ENCODE peak calls at places on chromosomes 4 and X, in six cellular contexts. Q is lower lobe of right lung, H is IMR-90, M is suprapubic skin, J is upper lobe of right lung, D is fibroblast of lung. V is an unnamed sample. For H3K36me3 and H3K27me3, the result is how much of the 10 kb centered on the place peaks cover.

GRCh38 chrX:53356186-53356585 is 66.3 kb downstream of the SMC1A start:
- DNase-seq in H (no peak), D (no peak), J (no peak), Q (no peak), M (no peak), V (no peak)

GRCh38 chr4:112183252-112183651 is 38.0 kb downstream of the FAM241A start:
- DNase-seq in D (peak), H (peak), M (no peak), Q (no peak), J (no peak), V (no peak)

GRCh38 chr4:163558539-163559044 is 64.1 kb downstream of the TMA16 start:
- DNase-seq in J (peak), Q (peak), H (no peak), D (no peak), M (peak), V (no peak)

GRCh38 chrX:119272882-119273806 is 37.1 kb downstream of the PGRMC1 start:
- DNase-seq in H (peak), M (no peak), J (peak), D (peak), Q (peak), V (peak)

GRCh38 chr4:126957555-126958440 is 675.0 kb upstream of the INTU start:
- DNase-seq in Q (no peak), M (no peak), D (peak), J (no peak), H (peak), V (no peak)

GRCh38 chr4:81746071-81746470 is 274.4 kb upstream of the RASGEF1B start:
- DNase-seq in Q (no peak), M (no peak), H (no peak), J (no peak), D (no peak), V (no peak)

GRCh38 chr4:163544407-163545038 is 50.0 kb downstream of the TMA16 start:
- DNase-seq in D (peak), H (peak), J (peak), M (peak), Q (peak), V (no peak)

GRCh38 chrX:65677954-65678469 is 10.6 kb downstream of the MSN start:
- DNase-seq in M (no peak), Q (no peak), J (no peak), D (peak), H (peak), V (no peak)

GRCh38 chrX:10649286-10649685 is 28.9 kb upstream of the MID1 start:
- DNase-seq in D (no peak), H (peak), M (no peak), J (no peak), Q (no peak), V (no peak)

GRCh38 chrX:123860983-123861382 is 1.1 kb downstream of the XIAP start:
- DNase-seq in J (no peak), H (peak), M (no peak), D (no peak), Q (no peak), V (no peak)

GRCh38 chr4:146310319-146311021 is 96.1 kb downstream of the REELD1 start:
- DNase-seq in H (no peak), J (no peak), M (no peak), Q (no peak), D (peak), V (no peak)

GRCh38 chr4:4323705-4324534 is 33.9 kb downstream of the ZBTB49 start:
- DNase-seq in H (peak), M (no peak), D (peak), J (peak), Q (no peak), V (peak)

GRCh38 chrX:1316527-1316926 is 20.1 kb upstream of the IL3RA start:
- DNase-seq in H (no peak), Q (peak), M (peak), D (no peak), J (peak), V (no peak)

GRCh38 chrX:17632942-17633341 is 104.4 kb upstream of the SCML1 start:
- DNase-seq in D (no peak), H (peak), J (no peak), M (no peak), Q (no peak), V (no peak)

GRCh38 chr4:78081541-78081940 is 24.4 kb downstream of the FRAS1 start:
- DNase-seq in J (no peak), Q (no peak), M (no peak), H (no peak), D (no peak), V (no peak)

GRCh38 chrX:149161438-149162088 is 343.5 kb downstream of the IDS start:
- DNase-seq in M (no peak), J (no peak), H (no peak), Q (no peak), D (no peak), V (no peak)

GRCh38 chrX:20531667-20532066 is 265.0 kb upstream of the RPS6KA3 start:
- DNase-seq in H (peak), J (no peak), D (no peak), M (no peak), Q (no peak), V (no peak)

GRCh38 chrX:105323951-105324350 is 103.5 kb upstream of the TEX13A start:
- DNase-seq in M (no peak), H (peak), D (peak), Q (no peak), J (no peak), V (peak)

GRCh38 chr4:139749313-139749712 is 83.7 kb downstream of the MGST2 start:
- DNase-seq in Q (no peak), D (peak), H (no peak), J (no peak), M (no peak), V (no peak)

GRCh38 chrX:150155396-150156048 is 207.6 kb upstream of the MAMLD1 start:
- DNase-seq in Q (no peak), H (peak), D (peak), J (no peak), M (no peak), V (peak)

GRCh38 chr4:80094191-80094590 is 21.2 kb upstream of the ANTXR2 start:
- DNase-seq in Q (no peak), H (peak), D (no peak), M (no peak), J (no peak), V (no peak)

GRCh38 chrX:78029663-78030062 is 60.2 kb upstream of the PGAM4 start:
- DNase-seq in Q (no peak), H (peak), J (no peak), M (no peak), D (peak), V (no peak)

GRCh38 chr4:134174271-134174670 is 27.3 kb downstream of the PABPC4L start:
- DNase-seq in D (no peak), J (no peak), M (no peak), H (no peak), Q (no peak), V (no peak)

GRCh38 chr4:95640337-95640736 is 91.6 kb upstream of the UNC5C start:
- DNase-seq in J (no peak), D (no peak), Q (no peak), H (no peak), M (no peak), V (no peak)

GRCh38 chr4:188841523-188841922 is 702.3 kb downstream of the TRIML1 start:
- DNase-seq in J (no peak), H (no peak), Q (no peak), M (no peak), D (no peak), V (no peak)

GRCh38 chr4:122711893-122712292 is 20.6 kb upstream of the BBS12 start:
- DNase-seq in D (no peak), H (no peak), M (no peak), Q (no peak), J (no peak), V (no peak)

GRCh38 chr4:48342559-48342878 is 1.2 kb downstream of the SLAIN2 start:
- DNase-seq in J (no peak), D (no peak), H (no peak), M (no peak), Q (no peak), V (no peak)

GRCh38 chrX:56232221-56233082 is at the start of gene KLF8:
- DNase-seq in D (no peak), Q (peak), M (peak), J (peak), H (no peak), V (no peak)

GRCh38 chr4:73911746-73912145 is 42.6 kb downstream of the CXCL1 start:
- DNase-seq in D (no peak), M (no peak), J (no peak), Q (no peak), H (no peak), V (no peak)

GRCh38 chrX:10597871-10598270 is 22.5 kb downstream of the MID1 start:
- DNase-seq in D (no peak), J (no peak), Q (no peak), M (no peak), H (peak), V (no peak)

GRCh38 chr4:93828830-93829530 is 427 bp downstream of the ATOH1 start:
- DNase-seq in Q (peak), M (no peak), J (no peak), H (no peak), D (peak), V (peak)

GRCh38 chr4:8088966-8089491 is 69.6 kb downstream of the ABLIM2 start:
- DNase-seq in M (no peak), D (peak), Q (no peak), J (no peak), H (no peak), V (no peak)

GRCh38 chrX:24646745-24647182 is 383 bp downstream of the PCYT1B start:
- DNase-seq in D (peak), M (no peak), H (no peak), J (no peak), Q (no peak), V (no peak)

GRCh38 chrX:153878969-153879653 is 6.9 kb downstream of the L1CAM start:
- DNase-seq in Q (no peak), M (no peak), J (no peak), H (no peak), D (no peak), V (peak)

GRCh38 chr4:55442541-55442940 is 46.8 kb downstream of the TMEM165 start:
- DNase-seq in H (no peak), J (no peak), M (no peak), D (peak), Q (no peak), V (no peak)

GRCh38 chr4:177413656-177414055 is 28.6 kb downstream of the AGA start:
- DNase-seq in H (no peak), Q (no peak), D (no peak), M (no peak), J (no peak), V (no peak)

GRCh38 chr4:23476514-23477090 is 413.2 kb downstream of the PPARGC1A start:
- DNase-seq in J (no peak), M (no peak), Q (no peak), H (no peak), D (no peak), V (no peak)

GRCh38 chr4:108937066-108937465 is 174.2 kb upstream of the ETNPPL start:
- DNase-seq in H (peak), J (no peak), M (no peak), D (peak), Q (no peak), V (no peak)

GRCh38 chrX:71492086-71493065 is 40.5 kb upstream of the OGT start:
- DNase-seq in H (peak), J (peak), Q (peak), D (peak), M (peak), V (peak)

GRCh38 chrX:110045988-110046387 is 43.1 kb downstream of the TMEM164 start:
- DNase-seq in J (no peak), D (no peak), Q (no peak), M (no peak), H (no peak), V (no peak)

GRCh38 chr4:83281326-83281725 is 3.3 kb downstream of the COQ2 start:
- DNase-seq in D (no peak), M (no peak), Q (no peak), H (no peak), J (no peak), V (no peak)
- H3K4me3 ChIP-seq in D (no peak), M (no peak), Q (no peak), H (no peak), J (no peak), V (no peak)

GRCh38 chr4:27007507-27007906 is 146.9 kb downstream of the STIM2 start:
- DNase-seq in M (no peak), J (no peak), D (no peak), Q (no peak), H (peak), V (no peak)

GRCh38 chr4:27008693-27009092 is 148.1 kb downstream of the STIM2 start:
- DNase-seq in H (no peak), M (no peak), Q (no peak), J (no peak), D (no peak), V (no peak)

GRCh38 chr4:27006247-27006603 is 145.6 kb downstream of the STIM2 start:
- DNase-seq in D (peak), Q (no peak), M (no peak), J (no peak), H (peak), V (no peak)

GRCh38 chr4:27005512-27006246 is 145.0 kb downstream of the STIM2 start:
- DNase-seq in M (no peak), H (peak), Q (no peak), D (peak), J (no peak), V (no peak)

DNA sequence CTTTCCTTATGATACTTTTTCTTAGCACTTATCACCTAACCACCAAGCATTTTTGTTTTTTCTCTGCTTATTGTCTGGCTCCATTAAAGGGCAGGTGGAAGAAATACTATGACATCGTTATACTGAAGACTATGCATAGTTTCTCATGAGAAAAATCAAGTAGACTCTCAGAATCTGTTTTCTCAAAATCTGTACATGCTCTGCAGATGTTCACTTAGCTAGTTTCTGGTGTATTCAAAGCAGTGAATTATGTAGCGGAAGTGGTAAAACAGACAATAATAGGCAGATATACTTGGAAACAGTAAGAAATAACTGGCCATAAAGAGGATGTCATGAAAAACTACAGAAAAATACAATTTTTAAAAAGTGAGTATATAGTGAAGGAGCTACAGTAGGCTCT is 146.0 kb downstream of the STIM2 start:
- DNase-seq in Q (no peak), J (no peak), M (no peak), H (no peak), D (peak), V (no peak)
- H3K36me3 ChIP-seq in Q (under half), J (under half), M (under half), H (under half), D (under half), V (under half)

GRCh38 chrX:13485167-13485566 is 84.2 kb upstream of the EGFL6 start:
- DNase-seq in Q (no peak), H (no peak), M (no peak), J (no peak), D (no peak), V (no peak)
- H3K27me3 ChIP-seq in Q (under half), H (under half), M (under half), J (under half), D (under half), V (under half)

GRCh38 chr4:12296366-12296765 is 867.7 kb upstream of the HS3ST1 start:
- DNase-seq in H (no peak), D (no peak), M (no peak), J (no peak), Q (no peak), V (no peak)
- H3K4me3 ChIP-seq in H (no peak), D (no peak), M (no peak), J (no peak), Q (no peak), V (no peak)

GRCh38 chr4:185592438-185592837 is 57.1 kb upstream of the PDLIM3 start:
- DNase-seq in H (no peak), Q (no peak), M (no peak), J (no peak), D (no peak), V (no peak)

GRCh38 chr4:185590982-185591381 is 55.7 kb upstream of the PDLIM3 start:
- DNase-seq in Q (no peak), M (no peak), J (no peak), D (no peak), H (no peak), V (no peak)

GRCh38 chr4:185592845-185593488 is 57.7 kb upstream of the PDLIM3 start:
- DNase-seq in H (no peak), Q (no peak), D (no peak), J (no peak), M (no peak), V (no peak)

GRCh38 chr4:185589067-185589844 is 53.9 kb upstream of the PDLIM3 start:
- DNase-seq in J (no peak), H (peak), M (no peak), D (peak), Q (no peak), V (no peak)

DNA sequence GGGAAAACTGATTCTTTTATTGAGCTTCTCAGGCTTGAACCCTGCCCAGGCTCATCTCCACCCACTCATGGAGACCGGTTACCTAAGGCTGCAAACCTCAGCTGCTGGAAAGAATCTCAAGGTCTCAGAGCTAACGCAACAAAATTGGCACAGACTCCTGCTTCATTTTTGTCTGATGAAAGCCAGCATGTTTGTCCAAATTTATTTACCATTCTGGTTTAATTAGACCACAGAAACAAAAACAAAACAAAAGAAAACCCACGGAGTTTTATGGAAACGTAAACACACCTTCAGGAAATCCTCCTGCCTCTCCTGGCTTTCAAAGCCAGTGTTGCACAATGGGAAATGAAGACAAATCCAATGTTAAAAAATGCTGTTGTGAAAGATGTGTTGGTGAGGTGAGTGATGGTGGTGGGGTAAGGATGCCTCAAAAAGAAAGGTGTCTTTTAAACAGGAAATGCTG is 56.4 kb upstream of the PDLIM3 start:
- DNase-seq in M (no peak), J (no peak), D (peak), H (peak), Q (no peak), V (no peak)
- H3K36me3 ChIP-seq in M (under half), J (under half), D (under half), H (under half), Q (under half), V (under half)

GRCh38 chrX:112669834-112670233 is 9.9 kb downstream of the LHFPL1 start:
- DNase-seq in H (no peak), M (no peak), J (no peak), D (no peak), Q (no peak), V (no peak)
- H3K27me3 ChIP-seq in H (under half), M (under half), J (under half), D (under half), Q (under half), V (under half)